ENCODE peak calls at places on chromosomes 16 and 17, in five cellular contexts. One of them, this sample, is unnamed. For H3K36me3, the result is how much of the 10 kb centered on the place peaks cover.

GRCh38 chr17:74972107-74972972 is at the start of gene HID1:
- DNase-seq in neural progenitor cell: peak
- DNase-seq in lower lobe of right lung: peak
- DNase-seq in testis: peak
- DNase-seq in right lobe of liver: peak
- DNase-seq in this sample: peak

GRCh38 chr16:17194190-17194780 is 276.5 kb downstream of the XYLT1 start:
- DNase-seq in neural progenitor cell: peak
- DNase-seq in lower lobe of right lung: peak
- DNase-seq in testis: peak
- DNase-seq in right lobe of liver: peak
- DNase-seq in this sample: peak

GRCh38 chr17:66405836-66406679 is 103.6 kb downstream of the PRKCA start:
- DNase-seq in neural progenitor cell: no peak
- DNase-seq in lower lobe of right lung: no peak
- DNase-seq in testis: no peak
- DNase-seq in right lobe of liver: no peak
- DNase-seq in this sample: no peak

GRCh38 chr16:79415983-79416641 is 184.4 kb downstream of the MAF start:
- DNase-seq in neural progenitor cell: no peak
- DNase-seq in lower lobe of right lung: no peak
- DNase-seq in testis: no peak
- DNase-seq in right lobe of liver: no peak
- DNase-seq in this sample: no peak

GRCh38 chr17:6163632-6164319 is 93.6 kb downstream of the WSCD1 start:
- DNase-seq in neural progenitor cell: no peak
- DNase-seq in lower lobe of right lung: no peak
- DNase-seq in testis: no peak
- DNase-seq in right lobe of liver: no peak
- DNase-seq in this sample: no peak

GRCh38 chr17:4536742-4537411 is 18.3 kb downstream of the MYBBP1A start:
- DNase-seq in neural progenitor cell: no peak
- DNase-seq in lower lobe of right lung: no peak
- DNase-seq in testis: peak
- DNase-seq in right lobe of liver: no peak
- DNase-seq in this sample: no peak

GRCh38 chr16:69626256-69626655 is 60.5 kb downstream of the NFAT5 start:
- DNase-seq in neural progenitor cell: no peak
- DNase-seq in lower lobe of right lung: no peak
- DNase-seq in testis: no peak
- DNase-seq in right lobe of liver: no peak
- DNase-seq in this sample: no peak

GRCh38 chr16:51636913-51637743 is 486.1 kb upstream of the SALL1 start:
- DNase-seq in neural progenitor cell: peak
- DNase-seq in lower lobe of right lung: no peak
- DNase-seq in testis: no peak
- DNase-seq in right lobe of liver: no peak
- DNase-seq in this sample: no peak

GRCh38 chr16:17885659-17886200 is 415.0 kb upstream of the XYLT1 start:
- DNase-seq in neural progenitor cell: no peak
- DNase-seq in lower lobe of right lung: no peak
- DNase-seq in testis: no peak
- DNase-seq in right lobe of liver: no peak
- DNase-seq in this sample: no peak

GRCh38 chr16:22214893-22215292 is 8.8 kb downstream of the EEF2K start:
- DNase-seq in neural progenitor cell: no peak
- DNase-seq in lower lobe of right lung: no peak
- DNase-seq in testis: no peak
- DNase-seq in right lobe of liver: no peak
- DNase-seq in this sample: no peak

GRCh38 chr17:41131979-41132378 is 8.0 kb upstream of the KRTAP4-12 start:
- DNase-seq in neural progenitor cell: no peak
- DNase-seq in lower lobe of right lung: no peak
- DNase-seq in testis: no peak
- DNase-seq in right lobe of liver: no peak
- DNase-seq in this sample: no peak

GRCh38 chr16:50616883-50617629 is 64.1 kb downstream of the SNX20 start:
- DNase-seq in neural progenitor cell: no peak
- DNase-seq in lower lobe of right lung: no peak
- DNase-seq in testis: no peak
- DNase-seq in right lobe of liver: peak
- DNase-seq in this sample: no peak

GRCh38 chr16:80028581-80029380 is 428.2 kb upstream of the MAF start:
- DNase-seq in neural progenitor cell: peak
- DNase-seq in lower lobe of right lung: no peak
- DNase-seq in testis: no peak
- DNase-seq in right lobe of liver: no peak
- DNase-seq in this sample: no peak

GRCh38 chr16:48617711-48618148 is 7.8 kb upstream of the N4BP1 start:
- DNase-seq in neural progenitor cell: no peak
- DNase-seq in lower lobe of right lung: peak
- DNase-seq in testis: peak
- DNase-seq in right lobe of liver: peak
- DNase-seq in this sample: no peak

GRCh38 chr16:17002557-17002956 is 468.2 kb downstream of the XYLT1 start:
- DNase-seq in neural progenitor cell: no peak
- DNase-seq in lower lobe of right lung: no peak
- DNase-seq in testis: no peak
- DNase-seq in right lobe of liver: no peak
- DNase-seq in this sample: no peak

GRCh38 chr17:36148559-36149295 is 27.7 kb downstream of the TBC1D3B start:
- DNase-seq in neural progenitor cell: peak
- DNase-seq in lower lobe of right lung: peak
- DNase-seq in testis: peak
- DNase-seq in right lobe of liver: peak
- DNase-seq in this sample: peak

GRCh38 chr17:73586921-73587680 is 57.1 kb downstream of the SDK2 start:
- DNase-seq in neural progenitor cell: no peak
- DNase-seq in lower lobe of right lung: no peak
- DNase-seq in testis: peak
- DNase-seq in right lobe of liver: no peak
- DNase-seq in this sample: no peak

GRCh38 chr16:4591191-4591590 is 23.5 kb downstream of the UBALD1 start:
- DNase-seq in neural progenitor cell: no peak
- DNase-seq in lower lobe of right lung: no peak
- DNase-seq in testis: no peak
- DNase-seq in right lobe of liver: no peak
- DNase-seq in this sample: no peak

GRCh38 chr17:32876414-32877163 is at the start of gene MYO1D:
- DNase-seq in neural progenitor cell: peak
- DNase-seq in lower lobe of right lung: peak
- DNase-seq in testis: peak
- DNase-seq in right lobe of liver: peak
- DNase-seq in this sample: peak

GRCh38 chr17:29291163-29291752 is 2.7 kb downstream of the NUFIP2 start:
- DNase-seq in neural progenitor cell: peak
- DNase-seq in lower lobe of right lung: no peak
- DNase-seq in testis: no peak
- DNase-seq in right lobe of liver: no peak
- DNase-seq in this sample: no peak

GRCh38 chr16:80540516-80541305 is at the start of gene DYNLRB2:
- DNase-seq in neural progenitor cell: peak
- DNase-seq in lower lobe of right lung: peak
- DNase-seq in testis: peak
- DNase-seq in right lobe of liver: peak
- DNase-seq in this sample: peak

GRCh38 chr17:57110152-57110542 is 25.1 kb downstream of the AKAP1 start:
- DNase-seq in neural progenitor cell: no peak
- DNase-seq in lower lobe of right lung: no peak
- DNase-seq in testis: peak
- DNase-seq in right lobe of liver: no peak
- DNase-seq in this sample: no peak

GRCh38 chr17:65041518-65041917 is 15.0 kb downstream of the GNA13 start:
- DNase-seq in neural progenitor cell: no peak
- DNase-seq in lower lobe of right lung: no peak
- DNase-seq in testis: no peak
- DNase-seq in right lobe of liver: no peak
- DNase-seq in this sample: no peak
- H3K4me3 ChIP-seq in neural progenitor cell: no peak
- H3K4me3 ChIP-seq in lower lobe of right lung: no peak
- H3K4me3 ChIP-seq in testis: no peak
- H3K4me3 ChIP-seq in right lobe of liver: no peak
- H3K4me3 ChIP-seq in this sample: no peak

GRCh38 chr16:57165923-57166322 is 19.9 kb downstream of the PSME3IP1 start:
- DNase-seq in neural progenitor cell: no peak
- DNase-seq in lower lobe of right lung: no peak
- DNase-seq in testis: no peak
- DNase-seq in right lobe of liver: no peak
- DNase-seq in this sample: no peak

GRCh38 chr16:57167537-57167936 is 18.3 kb downstream of the PSME3IP1 start:
- DNase-seq in neural progenitor cell: no peak
- DNase-seq in lower lobe of right lung: no peak
- DNase-seq in testis: no peak
- DNase-seq in right lobe of liver: no peak
- DNase-seq in this sample: no peak

GRCh38 chr16:57169327-57169726 is 16.5 kb downstream of the PSME3IP1 start:
- DNase-seq in neural progenitor cell: peak
- DNase-seq in lower lobe of right lung: no peak
- DNase-seq in testis: no peak
- DNase-seq in right lobe of liver: no peak
- DNase-seq in this sample: no peak

GRCh38 chr16:57166951-57167350 is 18.9 kb downstream of the PSME3IP1 start:
- DNase-seq in neural progenitor cell: no peak
- DNase-seq in lower lobe of right lung: peak
- DNase-seq in testis: no peak
- DNase-seq in right lobe of liver: no peak
- DNase-seq in this sample: no peak

DNA sequence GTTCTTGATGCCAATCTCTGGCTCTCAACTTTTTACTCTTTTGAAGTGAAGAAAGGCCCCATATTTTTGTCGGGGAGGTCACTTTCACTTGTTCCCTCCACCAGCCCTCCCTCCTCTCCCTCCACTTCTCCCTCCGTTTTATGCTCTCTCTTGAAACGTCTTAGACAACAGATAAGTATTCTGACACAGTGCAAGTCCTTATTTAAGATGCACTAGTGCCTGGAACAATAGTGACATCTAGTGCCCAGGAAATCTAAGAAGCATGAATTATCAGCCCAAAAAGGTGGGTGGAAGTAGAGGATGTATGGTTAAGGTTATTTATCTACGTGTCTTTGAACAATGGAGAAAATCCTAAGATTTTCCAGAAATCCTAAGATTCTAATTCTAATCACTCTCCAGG is 17.9 kb downstream of the PSME3IP1 start:
- DNase-seq in neural progenitor cell: peak
- DNase-seq in lower lobe of right lung: no peak
- DNase-seq in testis: no peak
- DNase-seq in right lobe of liver: no peak
- DNase-seq in this sample: no peak
- H3K36me3 ChIP-seq in neural progenitor cell: under half
- H3K36me3 ChIP-seq in lower lobe of right lung: half or more
- H3K36me3 ChIP-seq in testis: under half
- H3K36me3 ChIP-seq in right lobe of liver: under half
- H3K36me3 ChIP-seq in this sample: under half

GRCh38 chr16:67108489-67108888 is 1.3 kb upstream of the PHAF1 start:
- DNase-seq in neural progenitor cell: no peak
- DNase-seq in lower lobe of right lung: no peak
- DNase-seq in testis: no peak
- DNase-seq in right lobe of liver: no peak
- DNase-seq in this sample: no peak
- H3K4me3 ChIP-seq in neural progenitor cell: no peak
- H3K4me3 ChIP-seq in lower lobe of right lung: no peak
- H3K4me3 ChIP-seq in testis: no peak
- H3K4me3 ChIP-seq in right lobe of liver: no peak
- H3K4me3 ChIP-seq in this sample: no peak

GRCh38 chr17:8146381-8147140 is 5.6 kb downstream of the PER1 start:
- DNase-seq in neural progenitor cell: no peak
- DNase-seq in lower lobe of right lung: no peak
- DNase-seq in testis: no peak
- DNase-seq in right lobe of liver: no peak
- DNase-seq in this sample: no peak
- H3K36me3 ChIP-seq in neural progenitor cell: under half
- H3K36me3 ChIP-seq in lower lobe of right lung: half or more
- H3K36me3 ChIP-seq in testis: under half
- H3K36me3 ChIP-seq in right lobe of liver: half or more
- H3K36me3 ChIP-seq in this sample: under half

GRCh38 chr17:17721140-17721668 is 39.9 kb downstream of the RAI1 start:
- DNase-seq in neural progenitor cell: no peak
- DNase-seq in lower lobe of right lung: no peak
- DNase-seq in testis: no peak
- DNase-seq in right lobe of liver: no peak
- DNase-seq in this sample: no peak

GRCh38 chr17:17723354-17724261 is 42.4 kb downstream of the RAI1 start:
- DNase-seq in neural progenitor cell: peak
- DNase-seq in lower lobe of right lung: no peak
- DNase-seq in testis: peak
- DNase-seq in right lobe of liver: no peak
- DNase-seq in this sample: no peak

GRCh38 chr17:17722906-17723353 is 41.7 kb downstream of the RAI1 start:
- DNase-seq in neural progenitor cell: no peak
- DNase-seq in lower lobe of right lung: no peak
- DNase-seq in testis: no peak
- DNase-seq in right lobe of liver: no peak
- DNase-seq in this sample: no peak

GRCh38 chr17:17724307-17724921 is 43.2 kb downstream of the RAI1 start:
- DNase-seq in neural progenitor cell: peak
- DNase-seq in lower lobe of right lung: no peak
- DNase-seq in testis: no peak
- DNase-seq in right lobe of liver: peak
- DNase-seq in this sample: no peak

DNA sequence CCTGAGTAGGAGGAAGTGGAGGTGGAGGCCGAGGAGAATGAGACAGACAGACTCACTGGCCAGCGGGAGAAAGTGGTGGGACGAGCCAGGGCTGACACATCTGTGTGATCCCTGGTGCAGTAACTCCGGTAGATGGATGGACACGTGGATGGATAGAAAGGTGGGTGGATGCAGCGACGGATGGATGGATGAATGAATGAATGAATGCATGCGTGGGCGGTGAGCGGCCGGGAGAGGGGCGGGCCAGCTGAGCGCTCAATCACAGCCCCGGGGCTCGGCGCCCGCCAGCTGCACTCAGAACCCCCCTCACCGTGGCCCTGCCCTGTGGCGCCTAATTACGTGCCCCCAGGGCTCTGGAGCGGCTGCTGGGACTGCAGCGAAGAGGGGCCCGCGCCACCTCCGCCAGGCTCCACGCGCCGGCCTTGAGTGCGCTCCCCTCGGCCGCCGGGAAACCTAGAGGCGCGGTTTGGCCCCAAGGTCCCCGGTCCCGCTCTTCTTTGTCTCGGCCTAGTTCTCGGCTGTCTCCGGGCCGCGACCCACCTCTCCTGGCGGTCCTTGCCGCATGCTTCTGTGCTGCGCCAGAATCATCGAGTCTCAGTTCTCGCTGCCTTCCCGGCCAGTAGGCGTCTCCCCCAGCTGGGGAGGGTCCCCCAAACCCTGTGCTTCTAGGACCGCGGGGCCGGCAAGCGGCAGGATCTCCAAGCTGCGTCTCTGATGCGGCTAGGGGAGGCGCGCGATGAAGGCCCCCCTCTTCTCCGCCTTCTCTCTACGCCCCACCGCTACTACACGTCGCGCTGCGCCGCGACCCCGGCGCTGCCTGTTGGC is 41.0 kb downstream of the RAI1 start:
- DNase-seq in neural progenitor cell: peak
- DNase-seq in lower lobe of right lung: no peak
- DNase-seq in testis: no peak
- DNase-seq in right lobe of liver: no peak
- DNase-seq in this sample: no peak
- H3K4me3 ChIP-seq in neural progenitor cell: peak
- H3K4me3 ChIP-seq in lower lobe of right lung: no peak
- H3K4me3 ChIP-seq in testis: peak
- H3K4me3 ChIP-seq in right lobe of liver: no peak
- H3K4me3 ChIP-seq in this sample: no peak